ENCODE peak calls at places on chromosomes 4 and X, in five cellular contexts. O is GM12878, D is HL-60, P is K562, K is SK-N-SH. T is an unnamed sample.

GRCh38 chrX:43809463-43809862 is 72.8 kb downstream of the MAOB start:
- DNase-seq in O (no peak), D (no peak), P (no peak), K (no peak), T (no peak)

GRCh38 chrX:151974336-151975227 is at the start of gene GABRE:
- DNase-seq in O (no peak), D (no peak), P (peak), K (peak), T (no peak)

GRCh38 chr4:101086801-101087586 is 260.3 kb downstream of the PPP3CA start:
- DNase-seq in O (no peak), D (no peak), P (no peak), K (no peak), T (peak)

GRCh38 chrX:121260568-121261240 is 213.3 kb downstream of the GLUD2 start:
- DNase-seq in O (no peak), D (no peak), P (no peak), K (no peak), T (no peak)

GRCh38 chrX:15525664-15526416 is 25.2 kb downstream of the BMX start:
- DNase-seq in O (no peak), D (no peak), P (no peak), K (no peak), T (no peak)

GRCh38 chrX:13983734-13984133 is 46.0 kb downstream of the GEMIN8 start:
- DNase-seq in O (no peak), D (peak), P (no peak), K (no peak), T (no peak)

GRCh38 chr4:143202824-143203223 is 18.1 kb downstream of the USP38 start:
- DNase-seq in O (no peak), D (no peak), P (no peak), K (no peak), T (no peak)

GRCh38 chr4:26069218-26069617 is 155.2 kb downstream of the SMIM20 start:
- DNase-seq in O (no peak), D (no peak), P (peak), K (peak), T (no peak)

GRCh38 chrX:71296806-71297205 is 4.7 kb upstream of the ITGB1BP2 start:
- DNase-seq in O (no peak), D (no peak), P (no peak), K (no peak), T (no peak)

GRCh38 chr4:126799471-126799870 is 833.3 kb upstream of the INTU start:
- DNase-seq in O (no peak), D (no peak), P (no peak), K (no peak), T (no peak)

GRCh38 chr4:111404673-111405072 is 740.6 kb upstream of the FAM241A start:
- DNase-seq in O (no peak), D (no peak), P (no peak), K (no peak), T (no peak)

GRCh38 chr4:29423836-29424721 is 1296.1 kb upstream of the PCDH7 start:
- DNase-seq in O (no peak), D (no peak), P (no peak), K (no peak), T (no peak)

GRCh38 chrX:68504237-68504636 is 5.4 kb downstream of the YIPF6 start:
- DNase-seq in O (no peak), D (no peak), P (no peak), K (no peak), T (no peak)

GRCh38 chr4:156815717-156816319 is 155.8 kb downstream of the PDGFC start:
- DNase-seq in O (no peak), D (no peak), P (no peak), K (no peak), T (no peak)

GRCh38 chr4:120991885-120992284 is 69.4 kb upstream of the PRDM5 start:
- DNase-seq in O (no peak), D (no peak), P (no peak), K (no peak), T (no peak)

GRCh38 chrX:10841579-10841978 is 221.2 kb upstream of the MID1 start:
- DNase-seq in O (no peak), D (no peak), P (no peak), K (no peak), T (no peak)

GRCh38 chr4:96519291-96519690 is 679.4 kb downstream of the PDHA2 start:
- DNase-seq in O (no peak), D (no peak), P (no peak), K (no peak), T (no peak)

GRCh38 chrX:71809886-71810285 is 46.7 kb downstream of the CXorf49B start:
- DNase-seq in O (no peak), D (no peak), P (no peak), K (no peak), T (no peak)

GRCh38 chrX:104135677-104136076 is 21.1 kb downstream of the SLC25A53 start:
- DNase-seq in O (no peak), D (no peak), P (no peak), K (no peak), T (no peak)

GRCh38 chrX:39477438-39478120 is 620.2 kb downstream of the BCOR start:
- DNase-seq in O (no peak), D (no peak), P (peak), K (no peak), T (peak)

GRCh38 chr4:76758996-76759395 is 138.9 kb downstream of the SOWAHB start:
- DNase-seq in O (peak), D (no peak), P (no peak), K (no peak), T (no peak)
- TF ChIP-seq GABPA in O (no peak), D (no peak), P (no peak), K (no peak), T (no peak)

DNA sequence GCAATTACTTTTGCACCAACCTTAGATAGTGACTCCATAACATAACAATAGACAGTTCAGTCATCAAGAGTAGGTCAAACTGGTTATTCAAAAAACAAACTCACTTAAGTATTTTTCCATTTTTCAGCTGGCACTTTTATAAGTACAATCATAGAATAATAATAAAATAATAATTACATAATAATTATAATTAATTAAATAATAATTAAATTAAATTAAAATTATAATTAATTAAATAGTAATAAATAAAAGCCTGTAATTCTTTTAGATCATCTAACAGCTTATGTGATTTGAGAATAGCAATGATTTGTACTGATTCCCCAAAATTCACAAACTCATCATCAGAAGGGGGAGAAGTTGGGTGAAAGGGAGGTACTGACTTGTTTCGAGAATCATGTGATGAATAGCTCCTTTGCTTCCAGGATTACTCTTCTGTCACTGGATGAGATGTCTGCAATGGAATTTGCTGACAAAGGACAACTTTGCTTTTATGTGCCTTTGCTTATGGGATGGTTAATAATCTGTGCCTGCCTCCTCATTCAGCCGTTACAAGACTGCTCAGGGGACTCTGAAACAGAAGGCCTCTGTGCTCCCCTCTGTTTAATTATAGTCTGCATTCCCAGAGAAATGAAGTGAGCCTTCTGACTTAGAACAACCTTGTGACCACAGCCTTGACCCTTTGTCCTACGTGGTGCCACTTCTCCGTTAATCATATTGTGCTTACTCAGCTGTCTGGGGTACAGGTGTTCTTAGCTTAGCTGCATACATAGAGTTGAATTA is 104.7 kb upstream of the ENPEP start:
- DNase-seq in O (no peak), D (no peak), P (no peak), K (no peak), T (no peak)
- TF ChIP-seq GABPA in O (no peak), D (no peak), P (no peak), K (no peak), T (no peak)

GRCh38 chr4:74544655-74545361 is 99.9 kb downstream of the AREG start:
- DNase-seq in O (no peak), D (no peak), P (no peak), K (no peak), T (no peak)

GRCh38 chr4:74543247-74543670 is 98.3 kb downstream of the AREG start:
- DNase-seq in O (peak), D (no peak), P (no peak), K (no peak), T (no peak)

GRCh38 chr4:74547042-74547441 is 102.1 kb downstream of the AREG start:
- DNase-seq in O (no peak), D (no peak), P (no peak), K (no peak), T (no peak)

GRCh38 chr4:74546020-74546419 is 101.1 kb downstream of the AREG start:
- DNase-seq in O (no peak), D (no peak), P (no peak), K (no peak), T (no peak)

DNA sequence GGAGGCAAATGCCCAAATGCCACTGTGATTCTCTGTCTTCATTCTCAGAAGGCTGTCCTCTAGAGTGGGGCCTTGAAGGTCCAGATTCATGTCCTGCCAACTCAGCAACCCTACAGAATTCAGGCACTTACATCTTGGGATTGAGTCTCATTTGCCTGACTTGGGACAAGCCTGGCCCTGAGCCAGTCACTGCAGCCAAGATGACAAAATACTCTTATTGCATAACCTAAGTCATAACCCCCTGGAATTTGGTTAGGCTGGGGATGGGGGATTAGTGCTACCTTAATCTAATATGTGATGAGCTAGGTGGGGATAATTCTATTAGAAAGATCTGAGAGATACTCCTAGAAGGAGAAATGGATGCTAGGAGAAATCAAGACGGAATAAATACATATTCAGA is 100.6 kb downstream of the AREG start:
- DNase-seq in O (no peak), D (no peak), P (no peak), K (no peak), T (no peak)
- TF ChIP-seq GABPA in O (no peak), D (no peak), P (no peak), K (no peak), T (no peak)

GRCh38 chr4:134935320-134935719 is 733.7 kb upstream of the PABPC4L start:
- DNase-seq in O (no peak), D (no peak), P (peak), K (peak), T (no peak)
- TF ChIP-seq GABPA in O (no peak), D (no peak), P (no peak), K (no peak), T (no peak)

GRCh38 chr4:88447339-88447738 is 9.6 kb upstream of the HERC5 start:
- DNase-seq in O (no peak), D (no peak), P (no peak), K (no peak), T (no peak)

GRCh38 chr4:88448905-88449689 is 7.8 kb upstream of the HERC5 start:
- DNase-seq in O (no peak), D (no peak), P (no peak), K (no peak), T (no peak)

GRCh38 chr4:88445252-88445651 is 11.7 kb upstream of the HERC5 start:
- DNase-seq in O (no peak), D (no peak), P (no peak), K (no peak), T (no peak)

GRCh38 chr4:88443486-88443885 is 13.4 kb upstream of the HERC5 start:
- DNase-seq in O (no peak), D (no peak), P (no peak), K (no peak), T (no peak)

GRCh38 chr4:88446124-88446523 is 10.8 kb upstream of the HERC5 start:
- DNase-seq in O (no peak), D (no peak), P (no peak), K (no peak), T (no peak)
- TF ChIP-seq GABPA in O (no peak), D (no peak), P (no peak), K (no peak), T (no peak)

GRCh38 chr4:73539386-73539785 is 57.8 kb downstream of the AFM start:
- DNase-seq in O (no peak), D (no peak), P (no peak), K (no peak), T (no peak)
- TF ChIP-seq GABPA in O (no peak), D (no peak), P (no peak), K (no peak), T (no peak)

GRCh38 chr4:74548561-74548960 is 103.6 kb downstream of the AREG start:
- DNase-seq in O (no peak), D (no peak), P (no peak), K (no peak), T (no peak)

GRCh38 chr4:74540193-74540592 is 95.3 kb downstream of the AREG start:
- DNase-seq in O (no peak), D (no peak), P (no peak), K (no peak), T (no peak)

GRCh38 chr4:74541611-74542177 is 96.8 kb downstream of the AREG start:
- DNase-seq in O (no peak), D (no peak), P (no peak), K (no peak), T (no peak)

GRCh38 chr4:74539043-74539790 is 94.3 kb downstream of the AREG start:
- DNase-seq in O (no peak), D (no peak), P (no peak), K (no peak), T (no peak)

DNA sequence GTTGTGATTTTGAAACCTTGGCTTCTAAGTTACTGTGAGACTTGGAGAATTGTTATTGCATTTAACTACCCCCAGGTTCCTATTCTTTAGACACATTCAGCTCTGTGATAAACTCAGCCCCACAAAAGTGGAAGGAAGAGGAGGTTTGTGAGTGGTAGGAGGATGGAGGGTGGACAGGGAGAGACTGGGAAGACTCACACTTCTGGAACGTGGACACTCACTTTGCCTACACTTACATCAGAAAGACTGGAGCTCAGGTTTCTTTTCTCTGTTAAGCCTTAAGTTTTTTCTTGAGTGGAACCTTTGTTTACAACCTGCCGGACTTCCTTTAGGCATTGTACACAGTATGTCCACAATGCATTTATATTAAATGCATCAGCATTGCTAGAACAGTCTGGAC is 99.0 kb downstream of the AREG start:
- DNase-seq in O (no peak), D (no peak), P (no peak), K (no peak), T (no peak)
- TF ChIP-seq GABPA in O (no peak), D (no peak), P (no peak), K (no peak), T (no peak)